ENCODE peak calls at places on chromosomes 1 and 21, in ten cellular contexts. V is GM23338, X is fibroblast of lung, G is left lung, F is kidney, D is tibial nerve, E is suprapubic skin, T is tibial artery, S is heart left ventricle, I is ovary. W is an unnamed sample.

GRCh38 chr1:53467391-53467790 is 8.2 kb downstream of the DMRTB1 start:
- DNase-seq in F (no peak), X (no peak), I (no peak), D (no peak), V (no peak), T (no peak), S (no peak), E (no peak), G (no peak), W (no peak)

GRCh38 chr1:11882814-11883538 is 24.2 kb upstream of the NPPB start:
- DNase-seq in V (peak; percentile 80), F (peak; percentile 69), S (peak; percentile 89), E (no peak), X (no peak), T (no peak), D (no peak), G (peak; percentile 84), I (no peak), W (peak; percentile 88)

GRCh38 chr1:30778156-30778978 is 20.8 kb upstream of the LAPTM5 start:
- DNase-seq in X (peak; percentile 96), D (no peak), F (peak; percentile 76), T (no peak), I (no peak), G (no peak), E (no peak), V (no peak), S (no peak), W (no peak)

GRCh38 chr21:41256771-41257702 is 59.6 kb upstream of the FAM3B start:
- DNase-seq in G (no peak), E (no peak), F (no peak), S (no peak), X (no peak), V (no peak), D (no peak), I (no peak), T (no peak), W (no peak)

GRCh38 chr1:87329051-87329755 is 523 bp downstream of the LMO4 start:
- DNase-seq in F (peak; percentile 83), I (peak; percentile 71), E (peak; percentile 80), T (peak; percentile 34), S (peak; percentile 55), X (peak; percentile 50), V (peak; percentile 64), G (peak; percentile 90), D (no peak), W (peak; percentile 35)

GRCh38 chr1:182679684-182680083 is 4.7 kb downstream of the RGS8 start:
- DNase-seq in T (no peak), D (no peak), G (no peak), I (no peak), V (no peak), E (no peak), F (no peak), X (no peak), S (no peak), W (no peak)

GRCh38 chr21:46206163-46207005 is 22.1 kb upstream of the SPATC1L start:
- DNase-seq in T (peak; percentile 13), X (no peak), I (peak; percentile 28), S (no peak), D (no peak), V (no peak), F (peak; percentile 53), E (peak; percentile 51), G (no peak), W (peak; percentile 41)

GRCh38 chr21:42062543-42063022 is 8.5 kb upstream of the UMODL1 start:
- DNase-seq in T (peak; percentile 59), S (peak; percentile 39), G (peak; percentile 75), X (no peak), E (no peak), V (no peak), I (no peak), D (no peak), F (peak; percentile 82), W (no peak)

GRCh38 chr1:226549937-226550670 is 1.5 kb downstream of the STUM start:
- DNase-seq in I (peak; percentile 57), X (no peak), S (peak; percentile 53), V (peak; percentile 76), G (no peak), D (no peak), E (no peak), T (peak; percentile 39), F (peak; percentile 85), W (peak; percentile 46)

GRCh38 chr1:161200992-161201827 is 957 bp upstream of the NDUFS2 start:
- DNase-seq in X (no peak), D (peak; percentile 80), I (peak; percentile 86), E (peak; percentile 87), G (no peak), V (peak; percentile 42), F (peak; percentile 88), T (peak; percentile 76), S (peak; percentile 83), W (peak; percentile 49)

GRCh38 chr1:198255783-198256182 is 99.0 kb downstream of the NEK7 start:
- DNase-seq in V (no peak), X (no peak), I (no peak), D (no peak), G (no peak), T (no peak), E (no peak), F (no peak), S (no peak), W (no peak)

GRCh38 chr1:198253259-198253658 is 96.5 kb downstream of the NEK7 start:
- DNase-seq in V (no peak), F (no peak), X (no peak), G (no peak), E (no peak), D (no peak), S (no peak), I (no peak), T (no peak), W (no peak)

GRCh38 chr1:198254948-198255347 is 98.2 kb downstream of the NEK7 start:
- DNase-seq in D (no peak), V (no peak), G (no peak), E (no peak), X (peak; percentile 63), T (no peak), I (no peak), S (no peak), F (no peak), W (no peak)

GRCh38 chr1:198253668-198254067 is 96.9 kb downstream of the NEK7 start:
- DNase-seq in S (no peak), D (no peak), I (no peak), E (no peak), T (no peak), V (no peak), G (no peak), X (peak; percentile 88), F (no peak), W (peak; percentile 23)

GRCh38 chr1:198254521-198254920 is 97.7 kb downstream of the NEK7 start:
- DNase-seq in X (no peak), E (no peak), I (no peak), V (peak; percentile 21), T (no peak), F (no peak), S (no peak), G (no peak), D (no peak), W (no peak)
- TF ChIP-seq CTCF in X (peak; percentile 29), E (no peak), I (no peak), V (peak; percentile 15), T (no peak), F (peak; percentile 8), S (no peak), G (no peak), D (no peak), W (no peak)

DNA sequence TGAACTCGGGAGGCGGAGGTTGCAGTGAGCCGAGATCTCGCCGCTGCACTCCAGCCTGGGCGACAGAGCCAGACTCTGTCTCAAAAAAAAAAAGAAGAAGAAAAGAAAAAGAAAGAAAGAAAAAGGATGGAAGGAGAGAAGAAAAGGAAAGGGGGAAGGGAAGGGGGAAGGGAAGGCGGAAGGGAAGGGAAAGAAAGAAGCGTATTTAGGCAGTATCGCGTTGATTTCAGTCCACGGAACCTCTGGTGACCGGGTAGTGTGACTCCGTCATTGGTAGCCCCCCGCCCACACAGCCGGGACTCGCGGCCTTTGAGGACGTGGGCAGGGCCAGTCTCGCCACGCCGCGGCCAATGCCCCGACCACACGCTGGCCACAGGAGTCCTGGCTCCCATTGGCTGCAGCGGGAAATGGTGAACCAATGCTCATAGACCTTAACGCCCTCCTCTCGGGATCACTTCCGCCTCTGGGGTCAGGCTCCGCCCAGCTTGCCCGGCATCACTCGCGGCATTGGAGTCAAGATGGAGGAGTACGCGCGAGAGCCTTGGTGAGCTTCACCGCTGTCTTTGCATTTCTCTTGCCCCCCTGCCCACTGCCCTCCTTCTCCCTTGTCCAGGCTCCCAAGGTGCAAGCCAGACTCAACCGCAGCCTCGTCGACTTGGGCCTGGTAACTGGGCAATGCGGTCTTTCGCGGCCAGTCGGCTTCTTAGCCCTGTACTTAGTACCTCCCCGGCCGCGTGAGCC is at the start of gene TIMM17A:
- DNase-seq in S (peak; percentile 96), I (peak; percentile 96), T (peak; percentile 98), E (peak; percentile 98), F (peak; percentile 99), V (peak; percentile 98), X (peak; percentile 99), G (peak; percentile 97), D (peak; percentile 96), W (peak; percentile 98)
- H3K27ac ChIP-seq in S (peak within 1 kb of the TSS; percentile 78), I (peak within 1 kb of the TSS; percentile 79), T (peak within 1 kb of the TSS; percentile 91), E (peak within 1 kb of the TSS; percentile 88), F (peak within 1 kb of the TSS; percentile 75), V (peak within 1 kb of the TSS; percentile 95), X (peak within 1 kb of the TSS; percentile 94), G (peak within 1 kb of the TSS; percentile 78), D (peak within 1 kb of the TSS; percentile 85), W (peak within 1 kb of the TSS; percentile 86)

GRCh38 chr1:150567341-150567716 is 12.1 kb downstream of the MCL1 start:
- DNase-seq in D (no peak), I (no peak), X (no peak), S (no peak), F (no peak), E (peak; percentile 44), T (no peak), V (no peak), G (no peak), W (no peak)

GRCh38 chr1:150564051-150564991 is 15.1 kb downstream of the MCL1 start:
- DNase-seq in D (no peak), S (no peak), E (no peak), X (no peak), T (peak; percentile 51), V (no peak), G (no peak), I (no peak), F (peak; percentile 60), W (no peak)

GRCh38 chr1:150568567-150568966 is 10.8 kb downstream of the MCL1 start:
- DNase-seq in X (no peak), V (no peak), D (no peak), S (no peak), F (no peak), I (no peak), T (no peak), E (no peak), G (no peak), W (no peak)

GRCh38 chr1:150566589-150567340 is 12.6 kb downstream of the MCL1 start:
- DNase-seq in T (no peak), G (no peak), V (no peak), E (peak; percentile 49), D (no peak), S (no peak), I (no peak), F (no peak), X (no peak), W (no peak)

GRCh38 chr1:150567717-150568561 is 11.5 kb downstream of the MCL1 start:
- DNase-seq in X (peak; percentile 97), E (peak; percentile 94), F (peak; percentile 95), T (peak; percentile 95), V (peak; percentile 99), I (peak; percentile 91), G (no peak), D (peak; percentile 94), S (peak; percentile 73), W (peak; percentile 92)
- TF ChIP-seq CTCF in X (no peak), E (no peak), F (peak; percentile 9), T (no peak), V (no peak), I (no peak), G (no peak), D (no peak), S (no peak), W (no peak)

GRCh38 chr21:44714905-44715304 is 3.5 kb upstream of the TSPEAR start:
- DNase-seq in T (no peak), E (peak; percentile 8), V (no peak), S (no peak), X (no peak), G (no peak), I (no peak), D (no peak), F (no peak), W (peak; percentile 27)
- H3K27ac ChIP-seq in T (no peak overlapping the region), E (no peak overlapping the region), V (no peak overlapping the region), S (no peak overlapping the region), X (no peak overlapping the region), G (no peak overlapping the region), I (no peak overlapping the region), D (no peak overlapping the region), F (no peak overlapping the region), W (no peak overlapping the region)